ENCODE peak calls at places on chromosomes 11 and 22, in four cellular contexts. M is NCI-H460, O is thoracic aorta, Z is NCI-H1436. J is an unnamed sample.

GRCh38 chr22:47042861-47043496 is 280.5 kb downstream of the TBC1D22A start:
- DNase-seq in M (no peak), O (no peak), Z (no peak), J (no peak)

GRCh38 chr22:39559456-39560105 is 11.0 kb upstream of the CACNA1I start:
- DNase-seq in Z (no peak), M (no peak), O (no peak), J (no peak)

GRCh38 chr22:45937960-45938359 is 39.0 kb downstream of the WNT7B start:
- DNase-seq in O (no peak), M (no peak), Z (no peak), J (no peak)

GRCh38 chr22:24516301-24516737 is 21.2 kb downstream of the UPB1 start:
- DNase-seq in Z (no peak), O (no peak), M (no peak), J (no peak)

GRCh38 chr22:49170053-49170452 is 657.6 kb downstream of the BRD1 start:
- DNase-seq in M (no peak), O (no peak), Z (no peak), J (peak)

GRCh38 chr11:122863704-122864326 is 18.7 kb upstream of the JHY start:
- DNase-seq in O (no peak), M (peak), Z (peak), J (no peak)

GRCh38 chr11:70603756-70604211 is 205.5 kb downstream of the CTTN start:
- DNase-seq in O (no peak), M (no peak), Z (no peak), J (no peak)

GRCh38 chr11:65911682-65912568 is 6.9 kb downstream of the C11orf68 start:
- DNase-seq in O (no peak), Z (no peak), M (peak), J (peak)

GRCh38 chr22:20298803-20299735 is 20.8 kb downstream of the DGCR6L start:
- DNase-seq in M (peak), Z (peak), O (peak), J (peak)

GRCh38 chr11:76620471-76620870 is 50.1 kb downstream of the LRRC32 start:
- DNase-seq in M (no peak), Z (no peak), O (no peak), J (no peak)